ENCODE peak calls at places on chromosomes 12 and 14, in four cellular contexts. H is nucleus accumbens, S is activated B cell treated with CpG ODN at 0.5 μM for 24 hours, Z is NCI-H1105. U is an unnamed sample.
A peak's percentile ranks its signal among the peaks of the same experiment; 100 is the strongest.

GRCh38 chr12:8609061-8609570 is 3.5 kb downstream of the AICDA start:
- DNase-seq in Z (peak; percentile 45), S (no peak), H (peak; percentile 15), U (peak; percentile 49)

GRCh38 chr14:103879570-103880333 is 32.4 kb upstream of the PPP1R13B start:
- DNase-seq in S (no peak), H (no peak), Z (no peak), U (no peak)

GRCh38 chr14:24695265-24696241 is 61.6 kb upstream of the GZMB start:
- DNase-seq in H (peak; percentile 13), S (no peak), Z (no peak), U (peak; percentile 90)

GRCh38 chr14:96084796-96085195 is 45.6 kb downstream of the C14orf132 start:
- DNase-seq in H (no peak), S (no peak), Z (no peak), U (no peak)

GRCh38 chr12:6061661-6062060 is 62.8 kb downstream of the VWF start:
- DNase-seq in Z (no peak), H (no peak), S (no peak), U (no peak)

GRCh38 chr12:98227162-98227561 is 288.2 kb upstream of the TMPO start:
- DNase-seq in S (no peak), H (no peak), Z (no peak), U (peak; percentile 14)

GRCh38 chr12:47651368-47652254 is 54.2 kb downstream of the RPAP3 start:
- DNase-seq in S (no peak), H (peak; percentile 50), Z (peak; percentile 15), U (peak; percentile 92)

GRCh38 chr12:96503971-96504370 is 14.6 kb downstream of the CFAP54 start:
- DNase-seq in H (no peak), Z (no peak), S (no peak), U (no peak)

GRCh38 chr12:49541140-49541861 is 2.5 kb downstream of the KCNH3 start:
- DNase-seq in H (no peak), Z (no peak), S (no peak), U (no peak)

GRCh38 chr14:49982082-49982481 is 89.2 kb downstream of the ARF6 start:
- DNase-seq in S (no peak), Z (no peak), H (no peak), U (no peak)

GRCh38 chr14:47442206-47442605 is 233.2 kb downstream of the MDGA2 start:
- DNase-seq in H (no peak), S (no peak), Z (no peak), U (no peak)

GRCh38 chr14:71485833-71486232 is 446.4 kb upstream of the RGS6 start:
- DNase-seq in H (no peak), Z (no peak), S (no peak), U (no peak)

GRCh38 chr14:81435578-81436295 is 35.6 kb upstream of the STON2 start:
- DNase-seq in Z (peak; percentile 81), H (peak; percentile 70), S (peak; percentile 22), U (peak; percentile 29)

GRCh38 chr14:75143761-75144527 is 17.1 kb upstream of the NEK9 start:
- DNase-seq in Z (no peak), S (no peak), H (no peak), U (no peak)

GRCh38 chr14:60134702-60135101 is 30.5 kb downstream of the DHRS7 start:
- DNase-seq in Z (no peak), H (no peak), S (no peak), U (no peak)

GRCh38 chr12:9673404-9674225 is 4.1 kb downstream of the CLEC2D start:
- DNase-seq in H (no peak), S (no peak), Z (no peak), U (no peak)

GRCh38 chr14:85333313-85333712 is 196.6 kb upstream of the FLRT2 start:
- DNase-seq in Z (no peak), S (no peak), H (no peak), U (peak; percentile 11)

GRCh38 chr14:53113992-53114391 is 39.1 kb downstream of the DDHD1 start:
- DNase-seq in H (no peak), S (no peak), Z (no peak), U (no peak)

GRCh38 chr12:96986883-96987523 is 79.9 kb downstream of the NEDD1 start:
- DNase-seq in S (no peak), H (no peak), Z (peak; percentile 71), U (peak; percentile 44)

GRCh38 chr14:99790978-99791376 is 2.2 kb upstream of the EML1 start:
- DNase-seq in H (no peak), S (no peak), Z (peak; percentile 61), U (no peak)

GRCh38 chr12:103249614-103250013 is 246.2 kb downstream of the C12orf42 start:
- DNase-seq in Z (no peak), H (no peak), S (no peak), U (no peak)

GRCh38 chr12:92156139-92156538 is 10.5 kb upstream of the BTG1 start:
- DNase-seq in H (no peak), Z (no peak), S (no peak), U (no peak)

GRCh38 chr12:12976366-12976765 is 23.7 kb downstream of the HEBP1 start:
- DNase-seq in S (no peak), H (peak; percentile 32), Z (no peak), U (no peak)

GRCh38 chr12:52139147-52139546 is 52.7 kb downstream of the KRT80 start:
- DNase-seq in H (no peak), S (no peak), Z (no peak), U (no peak)

GRCh38 chr14:25396128-25396527 is 346.2 kb upstream of the STXBP6 start:
- DNase-seq in Z (no peak), S (no peak), H (no peak), U (peak; percentile 35)

GRCh38 chr12:6229224-6229748 is 29.1 kb downstream of the CD9 start:
- DNase-seq in H (peak; percentile 52), S (no peak), Z (no peak), U (no peak)

GRCh38 chr12:56219840-56220239 is 1.9 kb downstream of the RNF41 start:
- DNase-seq in Z (no peak), S (no peak), H (no peak), U (no peak)

GRCh38 chr12:6852651-6853354 is 853 bp downstream of the USP5 start:
- DNase-seq in Z (no peak), S (no peak), H (peak; percentile 56), U (no peak)

GRCh38 chr12:75705749-75706719 is 194.6 kb upstream of the KRR1 start:
- DNase-seq in S (no peak), Z (no peak), H (no peak), U (no peak)

GRCh38 chr14:102089621-102090343 is 2.9 kb upstream of the HSP90AA1 start:
- DNase-seq in S (no peak), Z (no peak), H (no peak), U (no peak)

GRCh38 chr14:94161087-94161486 is 13.0 kb upstream of the PPP4R4 start:
- DNase-seq in S (no peak), H (no peak), Z (no peak), U (peak; percentile 42)

GRCh38 chr14:23561873-23562821 is 5.4 kb downstream of the AP1G2 start:
- DNase-seq in S (no peak), H (no peak), Z (no peak), U (no peak)

GRCh38 chr12:48021485-48022179 is 17.4 kb upstream of the COL2A1 start:
- DNase-seq in Z (peak; percentile 89), S (no peak), H (no peak), U (no peak)